ENCODE peak calls at places on chromosomes 12 and 14, in four cellular contexts. V is HCT116, Q is PC-3, L is mammary epithelial cell. J is an unnamed sample.

GRCh38 chr12:57475271-57476161 is 4.2 kb downstream of the ARHGAP9 start:
- DNase-seq in Q (no peak), L (no peak), V (no peak), J (no peak)

GRCh38 chr14:94005324-94005723 is 8.2 kb downstream of the CCDC197 start:
- DNase-seq in V (no peak), Q (peak; percentile 35), L (no peak), J (no peak)

GRCh38 chr12:99334737-99335136 is 312.8 kb upstream of the GARIN6 start:
- DNase-seq in Q (no peak), L (no peak), V (no peak), J (peak; percentile 78)

GRCh38 chr12:15733136-15733535 is 56.1 kb downstream of the EPS8 start:
- DNase-seq in L (no peak), Q (no peak), V (no peak), J (no peak)

GRCh38 chr12:20004951-20005350 is 363.4 kb upstream of the PDE3A start:
- DNase-seq in L (no peak), V (no peak), Q (no peak), J (no peak)

GRCh38 chr12:125079943-125080645 is 14.9 kb downstream of the AACS start:
- DNase-seq in L (no peak), V (no peak), Q (no peak), J (peak; percentile 81)

GRCh38 chr14:33555710-33556350 is 395.0 kb downstream of the EGLN3 start:
- DNase-seq in Q (no peak), L (no peak), V (no peak), J (no peak)

GRCh38 chr12:83700858-83701257 is 1014.2 kb downstream of the TMTC2 start:
- DNase-seq in L (peak; percentile 71), V (no peak), Q (peak; percentile 74), J (no peak)

GRCh38 chr12:45973526-45973925 is 16.8 kb downstream of the SCAF11 start:
- DNase-seq in L (no peak), V (no peak), Q (no peak), J (no peak)

GRCh38 chr12:94269316-94269999 is 121.1 kb downstream of the PLXNC1 start:
- DNase-seq in V (no peak), L (no peak), Q (no peak), J (no peak)

GRCh38 chr14:86022031-86022629 is 492.2 kb downstream of the FLRT2 start:
- DNase-seq in L (no peak), Q (no peak), V (no peak), J (no peak)

GRCh38 chr12:81378601-81379000 is 300.7 kb downstream of the ACSS3 start:
- DNase-seq in V (no peak), L (no peak), Q (no peak), J (no peak)

GRCh38 chr14:79971330-79971729 is 240.0 kb downstream of the DIO2 start:
- DNase-seq in V (no peak), L (no peak), Q (peak; percentile 72), J (no peak)

GRCh38 chr12:95774311-95775045 is 16.1 kb downstream of the NTN4 start:
- DNase-seq in V (no peak), Q (peak; percentile 64), L (peak; percentile 42), J (no peak)

GRCh38 chr12:69985656-69986055 is 160.6 kb downstream of the MYRFL start:
- DNase-seq in V (peak; percentile 54), L (no peak), Q (peak; percentile 56), J (peak; percentile 42)

GRCh38 chr12:2011641-2012607 is 7.7 kb upstream of the DCP1B start:
- DNase-seq in Q (no peak), L (no peak), V (no peak), J (no peak)

GRCh38 chr14:102829106-102829505 is 51.9 kb downstream of the TRAF3 start:
- DNase-seq in Q (no peak), L (no peak), V (no peak), J (no peak)

GRCh38 chr14:101593411-101594181 is 32.3 kb downstream of the DIO3 start:
- DNase-seq in V (no peak), L (no peak), Q (no peak), J (no peak)

GRCh38 chr12:113007166-113007565 is 28.8 kb downstream of the OAS2 start:
- DNase-seq in Q (peak; percentile 52), L (peak; percentile 77), V (peak; percentile 4), J (peak; percentile 9)

GRCh38 chr12:72297666-72298065 is 25.5 kb downstream of the TRHDE start:
- DNase-seq in V (no peak), Q (no peak), L (no peak), J (no peak)

GRCh38 chr14:34199585-34199984 is 248.7 kb upstream of the EGLN3 start:
- DNase-seq in Q (no peak), L (peak; percentile 95), V (no peak), J (no peak)

GRCh38 chr12:92145481-92145730 is 240 bp downstream of the BTG1 start:
- DNase-seq in L (no peak), Q (no peak), V (no peak), J (no peak)

GRCh38 chr14:105528859-105529505 is 2.6 kb downstream of the TMEM121 start:
- DNase-seq in Q (no peak), L (no peak), V (no peak), J (no peak)

GRCh38 chr14:54568821-54569591 is 2.1 kb downstream of the SAMD4A start:
- DNase-seq in Q (peak; percentile 53), L (no peak), V (no peak), J (peak; percentile 35)
- H3K4me3 ChIP-seq in Q (peak overlapping the region; percentile 85), L (peak overlapping the region; percentile 90), V (no peak overlapping the region), J (peak overlapping the region; percentile 16)

DNA sequence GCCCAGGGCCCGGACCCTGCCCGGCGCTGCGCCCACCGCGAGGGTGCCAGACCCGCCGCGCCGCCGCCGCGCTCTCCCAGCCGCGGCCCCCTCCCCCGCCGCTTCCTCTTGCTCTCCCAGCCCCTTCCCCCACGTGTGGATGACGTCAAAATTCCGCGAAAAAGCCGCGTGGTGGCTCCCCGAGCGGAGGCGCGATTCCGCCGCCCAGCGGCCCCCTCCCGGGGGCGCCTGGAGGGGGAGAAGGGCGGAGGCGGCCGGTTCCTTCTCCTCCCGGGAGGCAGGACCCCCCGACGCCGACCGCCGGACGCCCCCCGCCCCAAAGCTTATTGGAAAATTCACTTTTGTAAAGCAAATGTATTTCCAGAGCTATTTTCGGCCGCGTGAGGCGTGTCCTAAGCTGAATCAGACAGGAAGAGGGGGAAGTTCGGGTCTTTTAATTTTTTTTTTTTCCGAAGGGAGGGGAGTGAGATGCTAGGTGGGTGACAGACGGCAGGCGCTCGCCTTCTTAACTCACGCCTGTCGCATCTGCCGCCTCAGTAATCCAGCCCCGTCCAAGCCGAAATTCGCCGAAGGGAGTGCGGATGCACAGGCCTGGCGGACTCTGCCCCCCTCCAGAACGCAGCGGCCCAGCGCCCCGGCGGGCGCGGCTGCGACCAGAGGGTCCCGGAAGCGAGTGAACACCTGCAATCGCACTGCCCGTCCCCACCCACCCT is 4.1 kb upstream of the CCND2 start:
- DNase-seq in V (no peak), Q (no peak), L (peak; percentile 39), J (peak; percentile 63)
- TF ChIP-seq EZH2 in V (no peak), Q (no peak), L (no peak), J (peak; percentile 83)

GRCh38 chr14:61388173-61388975 is 67.0 kb downstream of the PRKCH start:
- DNase-seq in V (peak; percentile 26), L (peak; percentile 94), Q (peak; percentile 90), J (peak; percentile 64)
- H3K4me1 ChIP-seq in V (peaks cover 40% of the 10 kb centered on the region), L (peaks cover 25% of the 10 kb centered on the region), Q (peaks cover 28% of the 10 kb centered on the region), J (peaks cover 11% of the 10 kb centered on the region)

GRCh38 chr14:54623279-54624004 is 56.5 kb downstream of the SAMD4A start:
- DNase-seq in L (no peak), Q (no peak), V (no peak), J (no peak)

GRCh38 chr14:54622189-54622958 is 55.4 kb downstream of the SAMD4A start:
- DNase-seq in Q (no peak), V (no peak), L (no peak), J (no peak)

GRCh38 chr14:54627718-54628345 is 60.9 kb downstream of the SAMD4A start:
- DNase-seq in L (no peak), Q (no peak), V (no peak), J (peak; percentile 84)

GRCh38 chr14:54627325-54627717 is 60.4 kb downstream of the SAMD4A start:
- DNase-seq in L (no peak), V (no peak), Q (no peak), J (no peak)

GRCh38 chr14:54625158-54625557 is 58.2 kb downstream of the SAMD4A start:
- DNase-seq in V (no peak), Q (no peak), L (no peak), J (peak; percentile 54)
- H3K4me3 ChIP-seq in V (no peak overlapping the region), Q (no peak overlapping the region), L (no peak overlapping the region), J (peak overlapping the region; percentile 7)

J was measured in A673.